ENCODE peak calls at places on chromosomes 4 and X, in five cellular contexts. V is heart right ventricle, K is fibroblast of mammary gland, H is AG09319, T is H9. Y is an unnamed sample.

GRCh38 chr4:40254961-40255721 is 58.3 kb downstream of the RHOH start:
- DNase-seq in V (no peak), K (peak; percentile 87), H (peak; percentile 41), T (no peak), Y (no peak)

GRCh38 chr4:10690185-10690907 is 5.8 kb upstream of the CLNK start:
- DNase-seq in V (no peak), K (no peak), H (no peak), T (no peak), Y (no peak)

GRCh38 chr4:18859468-18859867 is 837.9 kb upstream of the LCORL start:
- DNase-seq in V (no peak), K (no peak), H (no peak), T (no peak), Y (peak; percentile 13)

GRCh38 chr4:38531126-38531737 is 132.8 kb upstream of the KLF3 start:
- DNase-seq in V (no peak), K (no peak), H (no peak), T (no peak), Y (peak; percentile 15)

GRCh38 chr4:160877087-160877790 is 1286.6 kb downstream of the FSTL5 start:
- DNase-seq in V (no peak), K (no peak), H (no peak), T (no peak), Y (no peak)

GRCh38 chrX:48569958-48570357 is 4.3 kb upstream of the RBM3 start:
- DNase-seq in V (no peak), K (peak; percentile 65), H (no peak), T (no peak), Y (no peak)

GRCh38 chr4:81757706-81758105 is 286.0 kb upstream of the RASGEF1B start:
- DNase-seq in V (no peak), K (no peak), H (no peak), T (no peak), Y (no peak)

GRCh38 chr4:39568805-39569204 is 41.6 kb upstream of the UGDH start:
- DNase-seq in V (no peak), K (no peak), H (no peak), T (no peak), Y (no peak)

GRCh38 chrX:132491191-132491590 is 2.4 kb upstream of the MBNL3 start:
- DNase-seq in V (no peak), K (no peak), H (no peak), T (no peak), Y (no peak)

GRCh38 chrX:13569479-13570244 is at the start of gene EGFL6:
- DNase-seq in V (no peak), K (no peak), H (no peak), T (peak; percentile 32), Y (peak; percentile 47)

GRCh38 chr4:151530783-151531182 is 121.8 kb downstream of the FHIP1A start:
- DNase-seq in V (no peak), K (no peak), H (no peak), T (no peak), Y (no peak)

DNA sequence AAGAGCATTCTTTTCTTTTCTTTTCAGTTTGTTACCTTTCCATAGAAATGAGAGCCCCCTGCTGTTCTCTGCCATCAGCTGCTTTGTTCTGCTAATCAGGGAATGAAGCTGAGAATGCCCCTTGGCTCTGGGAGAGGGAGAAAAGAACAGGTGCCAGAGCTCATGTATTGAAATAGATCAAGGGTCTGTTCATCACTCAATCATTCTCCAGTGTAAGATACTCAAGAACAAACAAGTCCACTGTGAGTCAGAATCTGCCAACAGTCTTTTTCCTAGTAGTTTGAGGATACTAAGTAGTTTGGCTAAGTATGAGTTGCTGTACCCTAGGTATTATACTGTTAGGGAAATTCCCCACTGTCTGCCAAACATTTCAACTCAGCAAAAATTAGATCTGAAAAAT is 144.3 kb downstream of the RTL3 start:
- DNase-seq in V (no peak), K (peak; percentile 3), H (no peak), T (peak; percentile 76), Y (no peak)
- TF ChIP-seq CTCF in V (no peak), K (peak; percentile 14), H (no peak), T (no peak), Y (no peak)

DNA sequence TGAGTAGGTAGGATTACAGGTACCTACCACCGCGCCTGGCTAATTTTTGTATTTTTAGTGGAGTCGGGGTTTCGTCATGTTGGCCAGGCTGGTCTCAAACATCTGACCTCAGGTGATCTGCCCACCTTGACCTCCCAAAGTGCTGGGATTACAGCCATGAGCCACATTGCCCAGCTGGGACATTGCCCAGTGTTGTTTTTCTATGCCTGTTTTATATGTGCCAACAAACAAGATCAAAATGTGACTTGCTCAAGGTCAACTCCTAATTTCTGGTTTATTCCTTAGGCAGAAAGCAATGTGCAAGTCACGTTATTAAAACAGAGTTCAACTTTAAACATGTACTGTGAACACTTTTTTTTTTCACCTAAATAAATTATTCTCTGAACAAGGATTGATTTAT is 2.7 kb downstream of the LRIT3 start:
- DNase-seq in V (no peak), K (no peak), H (no peak), T (no peak), Y (no peak)
- TF ChIP-seq CTCF in V (no peak), K (no peak), H (no peak), T (no peak), Y (no peak)

GRCh38 chr4:15457401-15458201 is 12.1 kb upstream of the CC2D2A start:
- DNase-seq in V (no peak), K (peak; percentile 71), H (no peak), T (no peak), Y (no peak)
- TF ChIP-seq CTCF in V (peak; percentile 74), K (peak; percentile 70), H (peak; percentile 63), T (peak; percentile 81), Y (peak; percentile 76)

GRCh38 chrX:15107367-15107988 is 162.4 kb downstream of the ASB9 start:
- DNase-seq in V (no peak), K (no peak), H (no peak), T (no peak), Y (no peak)
- TF ChIP-seq CTCF in V (no peak), K (no peak), H (no peak), T (peak; percentile 36), Y (no peak)

DNA sequence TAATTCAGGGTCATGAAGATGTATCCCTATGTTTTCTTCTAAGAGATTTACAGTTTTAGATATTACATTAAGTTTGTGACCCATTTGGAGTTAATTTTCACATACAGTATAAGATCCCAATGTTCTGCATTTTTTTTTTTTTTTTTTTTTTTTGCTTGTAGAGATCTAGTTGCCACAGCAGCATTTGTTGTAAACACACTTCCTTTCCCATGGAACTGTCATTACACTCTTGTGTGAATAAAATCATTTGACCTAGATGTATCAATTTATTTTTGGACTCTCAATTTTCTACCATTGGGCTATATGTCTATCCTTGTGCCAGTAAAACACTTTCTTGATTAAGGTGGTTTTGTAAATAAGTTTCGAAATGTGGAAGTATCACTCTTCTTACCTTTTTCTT is 1107.2 kb downstream of the TECRL start:
- DNase-seq in V (no peak), K (no peak), H (no peak), T (no peak), Y (no peak)
- TF ChIP-seq CTCF in V (no peak), K (no peak), H (no peak), T (no peak), Y (no peak)

GRCh38 chrX:53682885-53683555 is 3.5 kb downstream of the HUWE1 start:
- DNase-seq in V (no peak), K (peak; percentile 56), H (no peak), T (peak; percentile 52), Y (peak; percentile 36)

GRCh38 chrX:53683556-53684414 is 2.7 kb downstream of the HUWE1 start:
- DNase-seq in V (peak; percentile 87), K (peak; percentile 98), H (peak; percentile 95), T (peak; percentile 95), Y (peak; percentile 82)

GRCh38 chrX:53674581-53674980 is 11.9 kb downstream of the HUWE1 start:
- DNase-seq in V (no peak), K (no peak), H (no peak), T (no peak), Y (no peak)

GRCh38 chrX:53681661-53682060 is 4.9 kb downstream of the HUWE1 start:
- DNase-seq in V (no peak), K (peak; percentile 55), H (no peak), T (no peak), Y (no peak)

GRCh38 chrX:53678667-53679066 is 7.9 kb downstream of the HUWE1 start:
- DNase-seq in V (no peak), K (peak; percentile 30), H (no peak), T (no peak), Y (no peak)
- TF ChIP-seq CTCF in V (no peak), K (peak; percentile 38), H (no peak), T (peak; percentile 41), Y (no peak)

GRCh38 chrX:147913570-147913969 is 1.9 kb downstream of the FMR1 start:
- DNase-seq in V (no peak), K (no peak), H (no peak), T (no peak), Y (no peak)
- TF ChIP-seq CTCF in V (no peak), K (no peak), H (no peak), T (no peak), Y (no peak)

GRCh38 chr4:148152868-148153630 is 289.2 kb downstream of the NR3C2 start:
- DNase-seq in V (no peak), K (peak; percentile 4), H (no peak), T (no peak), Y (peak; percentile 6)
- TF ChIP-seq CTCF in V (no peak), K (peak; percentile 11), H (peak; percentile 7), T (peak; percentile 18), Y (no peak)

GRCh38 chr4:73021634-73022033 is 47.9 kb downstream of the COX18 start:
- DNase-seq in V (no peak), K (peak; percentile 51), H (peak; percentile 20), T (no peak), Y (no peak)
- TF ChIP-seq CTCF in V (no peak), K (peak; percentile 27), H (peak; percentile 34), T (peak; percentile 71), Y (no peak)

Y was measured in nephron progenitor cell.